ENCODE peak calls at places on chromosomes 7 and 10, in seven cellular contexts. U is HCT116, R is GM12878, C is SK-N-SH, B is K562, J is HepG2, F is H1. I is an unnamed sample.

GRCh38 chr7:44239361-44239760 is 38.6 kb downstream of the YKT6 start:
- DNase-seq in F (no peak), U (no peak), C (no peak), B (no peak), J (no peak), R (no peak), I (no peak)

GRCh38 chr10:110083884-110084283 is 76.1 kb downstream of the ADD3 start:
- DNase-seq in J (no peak), R (no peak), C (no peak), F (no peak), U (no peak), B (peak), I (no peak)

GRCh38 chr7:92727755-92728154 is 108.6 kb downstream of the CDK6 start:
- DNase-seq in F (no peak), J (no peak), B (no peak), U (no peak), R (no peak), C (no peak), I (no peak)

GRCh38 chr10:76026931-76027330 is 595.5 kb downstream of the LRMDA start:
- DNase-seq in J (no peak), R (no peak), U (no peak), C (no peak), F (no peak), B (no peak), I (no peak)

GRCh38 chr10:130471486-130471885 is 335.3 kb downstream of the GLRX3 start:
- DNase-seq in U (no peak), B (no peak), R (no peak), C (no peak), J (no peak), F (no peak), I (no peak)

GRCh38 chr10:123294109-123294508 is 139.9 kb downstream of the BUB3 start:
- DNase-seq in B (no peak), C (no peak), U (no peak), J (no peak), R (no peak), F (no peak), I (no peak)

GRCh38 chr10:3071405-3072198 is 4.3 kb downstream of the PFKP start:
- DNase-seq in U (peak), R (no peak), F (no peak), C (no peak), J (no peak), B (peak), I (no peak)

GRCh38 chr7:106629521-106629920 is 31.4 kb downstream of the CCDC71L start:
- DNase-seq in J (no peak), B (no peak), F (no peak), U (no peak), C (no peak), R (no peak), I (no peak)

GRCh38 chr7:12670071-12670729 is 17.2 kb upstream of the ARL4A start:
- DNase-seq in B (no peak), F (no peak), J (peak), C (no peak), R (no peak), U (no peak), I (no peak)

GRCh38 chr10:130739757-130740145 is 571.8 kb downstream of the TCERG1L start:
- DNase-seq in B (no peak), F (no peak), C (no peak), U (no peak), J (no peak), R (no peak), I (no peak)

DNA sequence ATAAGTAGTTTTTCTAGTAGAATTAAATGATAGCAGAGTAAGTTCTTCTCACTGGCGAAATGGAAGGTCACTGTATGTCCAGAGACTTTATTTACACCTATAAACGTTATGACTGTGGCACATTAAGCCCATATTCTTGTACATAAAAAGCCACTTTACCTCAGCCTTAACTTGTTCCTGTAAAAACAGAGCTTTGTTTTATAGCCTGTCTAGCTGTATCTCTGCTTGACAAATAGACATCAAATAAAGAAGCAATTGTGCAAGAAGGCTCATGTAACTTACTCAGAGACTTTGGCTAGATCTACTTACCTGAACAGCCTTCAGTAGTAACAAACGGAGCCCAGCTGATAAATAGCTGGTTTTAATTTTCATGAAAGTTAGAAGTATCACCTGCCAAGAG is 324.1 kb upstream of the BMPER start:
- DNase-seq in B (no peak), F (no peak), R (no peak), J (no peak), C (no peak), U (no peak), I (no peak)
- TF ChIP-seq YY1 in B (no peak), F (no peak), R (no peak), J (no peak), C (no peak), U (no peak), I (no peak)

GRCh38 chr10:106789623-106790022 is 374.9 kb downstream of the SORCS1 start:
- DNase-seq in B (no peak), J (no peak), F (no peak), U (no peak), C (no peak), R (no peak), I (no peak)

GRCh38 chr10:106795619-106796018 is 368.9 kb downstream of the SORCS1 start:
- DNase-seq in F (peak), B (peak), J (peak), C (peak), R (peak), U (no peak), I (peak)
- TF ChIP-seq YY1 in F (no peak), B (no peak), J (no peak), C (no peak), R (peak), U (no peak), I (no peak)

DNA sequence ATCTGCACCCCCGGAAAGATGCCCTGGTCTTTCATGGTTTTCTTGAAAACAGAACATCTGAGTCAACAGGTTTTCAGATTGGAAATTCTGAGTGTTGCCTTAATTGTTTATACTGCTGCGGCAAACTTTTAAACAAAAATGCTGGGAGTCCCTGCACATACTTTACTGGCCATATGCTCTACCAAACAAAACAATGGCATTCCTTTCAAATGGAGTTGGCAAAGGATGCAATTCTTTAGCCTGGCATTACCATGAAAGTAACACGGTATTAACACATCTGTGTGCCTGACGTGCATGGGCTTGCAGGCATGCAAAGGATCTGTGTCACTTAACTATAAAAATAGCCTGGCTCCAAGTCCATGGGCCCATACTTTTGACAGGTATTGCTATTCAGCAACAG is 4.2 kb downstream of the INHBA start:
- DNase-seq in F (no peak), C (no peak), B (no peak), U (no peak), J (no peak), R (no peak), I (no peak)
- TF ChIP-seq YY1 in F (no peak), C (no peak), B (no peak), U (no peak), J (no peak), R (no peak), I (no peak)

DNA sequence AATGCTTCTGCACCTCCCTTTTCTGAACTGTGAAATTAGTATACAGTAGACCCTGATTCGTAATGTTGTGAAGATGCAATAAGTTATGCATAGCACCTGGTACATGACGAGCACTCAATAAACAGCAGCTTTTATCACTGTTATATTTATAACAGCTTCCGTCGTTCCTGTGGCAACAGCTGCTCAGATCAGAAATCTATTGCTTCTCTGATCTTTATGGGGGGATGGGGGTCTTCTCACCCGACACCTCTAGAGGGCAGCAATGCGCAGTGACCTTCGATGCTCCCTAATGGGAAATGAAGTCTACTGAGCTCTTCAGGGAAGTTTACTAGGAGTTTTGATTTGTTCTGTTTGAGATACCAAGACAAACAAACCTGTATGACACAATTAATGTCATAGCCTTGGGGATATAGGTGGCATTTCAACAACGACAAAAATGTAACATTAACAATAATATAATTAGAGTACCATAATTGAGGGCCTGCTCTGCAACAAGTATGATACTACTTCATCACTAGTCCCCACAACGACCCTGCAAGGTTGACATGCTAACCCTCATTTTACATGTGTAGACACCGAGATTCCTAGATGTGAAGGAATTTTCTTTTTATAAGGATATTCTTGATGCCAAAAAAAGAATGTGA is 289.6 kb downstream of the SFMBT2 start:
- DNase-seq in U (peak), B (peak), R (no peak), F (peak), J (peak), C (peak), I (peak)
- TF ChIP-seq YY1 in U (no peak), B (no peak), R (peak), F (no peak), J (no peak), C (no peak), I (no peak)

GRCh38 chr7:51062222-51062987 is 254.2 kb downstream of the COBL start:
- DNase-seq in R (no peak), C (no peak), U (no peak), F (no peak), J (no peak), B (no peak), I (no peak)
- TF ChIP-seq YY1 in R (no peak), C (no peak), U (no peak), F (no peak), J (no peak), B (no peak), I (no peak)

GRCh38 chr7:125618516-125618915 is 688.9 kb upstream of the POT1 start:
- DNase-seq in R (no peak), F (no peak), B (no peak), J (no peak), U (no peak), C (no peak), I (no peak)
- TF ChIP-seq YY1 in R (no peak), F (no peak), B (no peak), J (no peak), U (no peak), C (no peak), I (no peak)

DNA sequence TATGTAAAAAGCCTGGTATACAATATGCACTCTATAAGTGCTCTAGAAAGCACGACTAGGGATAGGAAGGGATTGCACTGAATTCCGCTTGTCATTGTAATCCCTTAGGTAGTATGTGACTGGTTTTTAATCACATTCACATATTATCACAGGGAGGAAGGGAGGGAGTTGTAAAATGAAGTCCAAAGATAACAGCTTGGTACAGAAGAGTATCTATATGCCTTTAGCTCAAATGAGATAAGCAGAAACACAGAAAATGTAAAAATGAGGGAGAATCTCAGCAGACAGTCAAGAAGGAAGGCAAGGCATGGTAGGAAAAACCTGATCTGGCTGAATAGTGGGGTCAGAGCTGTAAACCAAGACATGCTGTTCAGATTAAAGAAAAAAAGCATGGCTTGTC is 63.4 kb downstream of the ABI1 start:
- DNase-seq in F (no peak), C (no peak), U (no peak), J (no peak), R (no peak), B (no peak), I (no peak)
- TF ChIP-seq YY1 in F (no peak), C (no peak), U (no peak), J (no peak), R (no peak), B (no peak), I (no peak)

DNA sequence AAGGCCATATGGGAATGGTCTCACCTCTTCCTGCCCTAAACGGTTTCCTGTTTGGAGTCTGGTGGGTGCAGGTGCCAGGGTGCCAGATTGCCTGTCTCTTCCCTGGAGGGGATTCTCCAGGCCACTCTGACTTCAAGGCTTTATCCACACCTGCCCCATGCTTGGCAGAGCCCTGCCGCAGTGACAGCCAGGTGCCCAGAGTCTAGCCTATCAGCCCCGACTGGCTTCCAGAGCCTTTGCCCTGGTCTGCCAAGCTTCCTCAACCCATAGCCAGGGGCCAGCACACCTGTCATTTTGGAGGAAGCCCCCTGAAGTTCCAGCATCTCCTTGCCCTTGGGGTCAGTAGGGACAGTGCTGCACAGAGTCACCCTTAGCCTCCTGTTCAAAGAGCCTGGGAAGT is 21.6 kb downstream of the TBATA start:
- DNase-seq in F (no peak), C (no peak), J (no peak), R (no peak), B (no peak), U (no peak), I (no peak)
- TF ChIP-seq YY1 in F (no peak), C (no peak), J (no peak), R (no peak), B (no peak), U (no peak), I (no peak)